ENCODE peak calls at places on chromosomes 7 and 10, in five cellular contexts. One of them, this sample, is unnamed.

GRCh38 chr10:32379314-32379949 is 32.5 kb upstream of the EPC1 start:
- DNase-seq in AG08395: peak
- DNase-seq in cardiac muscle cell: peak
- DNase-seq in GM03348: peak
- DNase-seq in activated naive CD4-positive, alpha-beta T cell: no peak
- DNase-seq in this sample: peak

GRCh38 chr7:151795168-151795754 is 81.7 kb downstream of the PRKAG2 start:
- DNase-seq in AG08395: no peak
- DNase-seq in activated naive CD4-positive, alpha-beta T cell: no peak
- DNase-seq in cardiac muscle cell: no peak
- DNase-seq in GM03348: no peak
- DNase-seq in this sample: no peak

GRCh38 chr10:66378117-66378876 is 547.5 kb upstream of the LRRTM3 start:
- DNase-seq in cardiac muscle cell: no peak
- DNase-seq in GM03348: no peak
- DNase-seq in AG08395: no peak
- DNase-seq in activated naive CD4-positive, alpha-beta T cell: no peak
- DNase-seq in this sample: no peak

GRCh38 chr10:117240105-117240729 is 697 bp upstream of the SLC18A2 start:
- DNase-seq in AG08395: no peak
- DNase-seq in cardiac muscle cell: peak
- DNase-seq in GM03348: no peak
- DNase-seq in activated naive CD4-positive, alpha-beta T cell: no peak
- DNase-seq in this sample: no peak

GRCh38 chr10:50152792-50153272 is 85.1 kb downstream of the WASHC2A start:
- DNase-seq in AG08395: peak
- DNase-seq in GM03348: no peak
- DNase-seq in activated naive CD4-positive, alpha-beta T cell: no peak
- DNase-seq in cardiac muscle cell: no peak
- DNase-seq in this sample: no peak

GRCh38 chr7:50212666-50213621 is 91.6 kb upstream of the IKZF1 start:
- DNase-seq in activated naive CD4-positive, alpha-beta T cell: no peak
- DNase-seq in AG08395: no peak
- DNase-seq in GM03348: no peak
- DNase-seq in cardiac muscle cell: no peak
- DNase-seq in this sample: no peak

GRCh38 chr10:70551971-70552422 is 50.5 kb downstream of the PRF1 start:
- DNase-seq in activated naive CD4-positive, alpha-beta T cell: no peak
- DNase-seq in AG08395: peak
- DNase-seq in cardiac muscle cell: peak
- DNase-seq in GM03348: peak
- DNase-seq in this sample: peak

GRCh38 chr7:30688718-30689221 is 6.5 kb upstream of the CRHR2 start:
- DNase-seq in AG08395: no peak
- DNase-seq in activated naive CD4-positive, alpha-beta T cell: no peak
- DNase-seq in GM03348: no peak
- DNase-seq in cardiac muscle cell: no peak
- DNase-seq in this sample: no peak

GRCh38 chr10:85548038-85548437 is 818.6 kb downstream of the GRID1 start:
- DNase-seq in activated naive CD4-positive, alpha-beta T cell: no peak
- DNase-seq in AG08395: peak
- DNase-seq in cardiac muscle cell: peak
- DNase-seq in GM03348: no peak
- DNase-seq in this sample: no peak

GRCh38 chr10:133394064-133394663 is at the start of gene MTG1:
- DNase-seq in activated naive CD4-positive, alpha-beta T cell: peak
- DNase-seq in GM03348: peak
- DNase-seq in AG08395: peak
- DNase-seq in cardiac muscle cell: peak
- DNase-seq in this sample: peak

GRCh38 chr10:97684866-97685394 is 2.1 kb downstream of the AVPI1 start:
- DNase-seq in GM03348: no peak
- DNase-seq in cardiac muscle cell: no peak
- DNase-seq in activated naive CD4-positive, alpha-beta T cell: no peak
- DNase-seq in AG08395: no peak
- DNase-seq in this sample: peak

GRCh38 chr10:34139559-34139958 is 675.5 kb downstream of the PARD3 start:
- DNase-seq in cardiac muscle cell: no peak
- DNase-seq in AG08395: no peak
- DNase-seq in GM03348: no peak
- DNase-seq in activated naive CD4-positive, alpha-beta T cell: no peak
- DNase-seq in this sample: no peak

GRCh38 chr10:104580321-104580720 is 60.8 kb upstream of the SORCS3 start:
- DNase-seq in activated naive CD4-positive, alpha-beta T cell: no peak
- DNase-seq in AG08395: peak
- DNase-seq in GM03348: peak
- DNase-seq in cardiac muscle cell: no peak
- DNase-seq in this sample: peak

GRCh38 chr10:44925224-44925623 is 14.1 kb downstream of the TMEM72 start:
- DNase-seq in cardiac muscle cell: peak
- DNase-seq in activated naive CD4-positive, alpha-beta T cell: no peak
- DNase-seq in GM03348: no peak
- DNase-seq in AG08395: no peak
- DNase-seq in this sample: no peak

GRCh38 chr10:23174075-23174973 is 17.8 kb upstream of the PTF1A start:
- DNase-seq in cardiac muscle cell: no peak
- DNase-seq in AG08395: no peak
- DNase-seq in GM03348: no peak
- DNase-seq in activated naive CD4-positive, alpha-beta T cell: no peak
- DNase-seq in this sample: no peak

This sample was measured in HFFc6.